ENCODE peak calls at places on chromosome 6, in seven cellular contexts. V is pancreas; A is tibial nerve; N is colonic mucosa; O is kidney; E is CD4-positive, alpha-beta memory T cell; C is stomach. I is an unnamed sample.

GRCh38 chr6:46925563-46926253 is 4.0 kb upstream of the ADGRF5 start:
- DNase-seq in N (no peak), V (peak), O (no peak), C (peak), A (peak), E (no peak), I (no peak)

GRCh38 chr6:119463081-119463626 is 113.6 kb upstream of the MAN1A1 start:
- DNase-seq in O (no peak), V (no peak), C (no peak), N (no peak), E (no peak), A (no peak), I (no peak)

GRCh38 chr6:39065561-39065960 is 17.0 kb downstream of the GLP1R start:
- DNase-seq in C (no peak), A (no peak), V (no peak), N (no peak), E (no peak), O (no peak), I (no peak)

GRCh38 chr6:31621991-31622390 is 1.5 kb downstream of the PRRC2A start:
- DNase-seq in E (no peak), V (no peak), A (no peak), N (peak), C (no peak), O (no peak), I (no peak)

GRCh38 chr6:12263403-12263802 is 26.8 kb upstream of the EDN1 start:
- DNase-seq in N (no peak), O (no peak), E (no peak), V (no peak), A (no peak), C (no peak), I (no peak)

GRCh38 chr6:108524528-108525218 is 36.0 kb upstream of the FOXO3 start:
- DNase-seq in A (no peak), N (no peak), V (no peak), C (no peak), E (no peak), O (no peak), I (no peak)

GRCh38 chr6:135906542-135906941 is 55.0 kb downstream of the PDE7B start:
- DNase-seq in V (no peak), A (no peak), C (no peak), E (no peak), O (no peak), N (no peak), I (no peak)

GRCh38 chr6:139932671-139933070 is 558.2 kb upstream of the CITED2 start:
- DNase-seq in A (no peak), O (no peak), N (no peak), V (no peak), E (no peak), C (no peak), I (no peak)

GRCh38 chr6:110366241-110366640 is 8.1 kb upstream of the METTL24 start:
- DNase-seq in E (no peak), A (no peak), N (no peak), V (no peak), C (no peak), O (no peak), I (no peak)

GRCh38 chr6:33824461-33825154 is 20.8 kb upstream of the MLN start:
- DNase-seq in E (no peak), O (peak), C (peak), V (no peak), A (no peak), N (peak), I (no peak)

GRCh38 chr6:157113389-157113788 is 209.9 kb downstream of the TMEM242 start:
- DNase-seq in N (no peak), O (no peak), V (no peak), E (no peak), C (no peak), A (no peak), I (no peak)

GRCh38 chr6:15255481-15256414 is 9.9 kb downstream of the JARID2 start:
- DNase-seq in O (no peak), E (no peak), V (no peak), C (no peak), N (no peak), A (no peak), I (no peak)

GRCh38 chr6:25899123-25899522 is 25.1 kb upstream of the SLC17A3 start:
- DNase-seq in E (no peak), N (no peak), O (no peak), A (no peak), V (no peak), C (no peak), I (no peak)

GRCh38 chr6:159110013-159110412 is 59.2 kb upstream of the FNDC1 start:
- DNase-seq in A (no peak), C (peak), N (no peak), E (peak), O (no peak), V (no peak), I (no peak)

GRCh38 chr6:130944486-130944885 is 117.3 kb downstream of the SMLR1 start:
- DNase-seq in O (no peak), V (no peak), E (no peak), C (no peak), A (no peak), N (no peak), I (no peak)

GRCh38 chr6:52284131-52284459 is 447 bp downstream of the MCM3 start:
- DNase-seq in E (no peak), O (peak), V (peak), N (peak), A (peak), C (no peak), I (no peak)

GRCh38 chr6:110738899-110739365 is 76.3 kb downstream of the CDK19 start:
- DNase-seq in A (peak), O (no peak), V (peak), N (peak), E (no peak), C (no peak), I (no peak)

GRCh38 chr6:47187883-47188587 is 121.7 kb downstream of the TNFRSF21 start:
- DNase-seq in A (no peak), C (no peak), V (no peak), O (no peak), E (no peak), N (no peak), I (no peak)

GRCh38 chr6:143842468-143842901 is 653 bp upstream of the LTV1 start:
- DNase-seq in E (no peak), N (peak), V (no peak), C (no peak), O (no peak), A (no peak), I (no peak)

GRCh38 chr6:41702089-41702745 is 33.2 kb downstream of the TFEB start:
- DNase-seq in A (no peak), E (no peak), V (no peak), N (no peak), O (peak), C (no peak), I (no peak)
- H3K27ac ChIP-seq in A (peak), E (no peak), V (no peak), N (no peak), O (no peak), C (no peak), I (peak)

GRCh38 chr6:126553856-126554255 is 213.9 kb downstream of the CENPW start:
- DNase-seq in C (no peak), O (no peak), V (no peak), E (no peak), N (no peak), A (no peak), I (no peak)
- H3K27ac ChIP-seq in C (no peak), O (no peak), V (no peak), E (no peak), N (no peak), A (no peak), I (no peak)

GRCh38 chr6:106805017-106805335 is 169.6 kb downstream of the CD24 start:
- DNase-seq in V (no peak), N (no peak), O (no peak), A (no peak), C (no peak), E (no peak), I (no peak)
- H3K27ac ChIP-seq in V (no peak), N (no peak), O (no peak), A (no peak), C (no peak), E (no peak), I (no peak)

GRCh38 chr6:17865798-17866725 is 121.4 kb downstream of the KIF13A start:
- DNase-seq in A (peak), C (peak), N (peak), O (peak), E (no peak), V (peak), I (no peak)

GRCh38 chr6:17869010-17869752 is 118.3 kb downstream of the KIF13A start:
- DNase-seq in O (no peak), E (no peak), N (no peak), V (no peak), A (no peak), C (no peak), I (no peak)

GRCh38 chr6:17865243-17865642 is 122.2 kb downstream of the KIF13A start:
- DNase-seq in V (no peak), C (no peak), A (no peak), N (peak), E (no peak), O (no peak), I (peak)

GRCh38 chr6:17867880-17868279 is 119.6 kb downstream of the KIF13A start:
- DNase-seq in O (no peak), E (no peak), N (no peak), C (no peak), V (no peak), A (no peak), I (no peak)

GRCh38 chr6:17866876-17867444 is 120.5 kb downstream of the KIF13A start:
- DNase-seq in E (no peak), N (no peak), O (no peak), V (no peak), C (no peak), A (no peak), I (peak)
- H3K27ac ChIP-seq in E (no peak), N (no peak), O (no peak), V (no peak), C (no peak), A (peak), I (peak)

GRCh38 chr6:117550618-117551242 is 51.6 kb downstream of the GOPC start:
- DNase-seq in A (no peak), V (no peak), O (no peak), E (no peak), N (no peak), C (no peak), I (no peak)
- H3K27ac ChIP-seq in A (no peak), V (no peak), O (no peak), E (no peak), N (no peak), C (no peak), I (no peak)

DNA sequence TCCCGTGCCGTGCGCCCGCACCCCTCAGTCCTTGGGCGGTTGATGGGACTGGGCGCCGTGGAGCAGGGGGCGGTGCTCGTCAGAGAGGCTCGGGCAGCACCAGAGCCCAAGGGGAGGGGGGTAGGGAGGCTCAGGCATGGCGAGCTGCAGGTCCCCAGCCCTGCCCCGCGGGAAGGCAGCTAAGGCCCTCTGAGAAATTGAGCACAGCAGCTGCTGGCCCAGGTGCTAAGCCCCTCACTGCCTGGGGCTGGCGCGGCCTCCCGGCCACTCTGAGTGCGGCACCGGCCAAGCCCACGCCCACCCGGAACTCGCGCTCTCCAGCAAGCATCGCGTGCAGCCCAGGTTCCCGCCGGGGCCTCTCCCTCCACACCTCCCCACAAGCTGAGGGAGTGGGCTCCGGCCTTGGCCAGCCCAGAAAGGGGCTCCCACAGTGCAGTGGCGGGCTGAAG is 16.4 kb downstream of the SOX4 start:
- DNase-seq in C (no peak), V (no peak), O (peak), A (no peak), N (no peak), E (no peak), I (no peak)
- H3K27ac ChIP-seq in C (no peak), V (no peak), O (no peak), A (no peak), N (no peak), E (no peak), I (no peak)

DNA sequence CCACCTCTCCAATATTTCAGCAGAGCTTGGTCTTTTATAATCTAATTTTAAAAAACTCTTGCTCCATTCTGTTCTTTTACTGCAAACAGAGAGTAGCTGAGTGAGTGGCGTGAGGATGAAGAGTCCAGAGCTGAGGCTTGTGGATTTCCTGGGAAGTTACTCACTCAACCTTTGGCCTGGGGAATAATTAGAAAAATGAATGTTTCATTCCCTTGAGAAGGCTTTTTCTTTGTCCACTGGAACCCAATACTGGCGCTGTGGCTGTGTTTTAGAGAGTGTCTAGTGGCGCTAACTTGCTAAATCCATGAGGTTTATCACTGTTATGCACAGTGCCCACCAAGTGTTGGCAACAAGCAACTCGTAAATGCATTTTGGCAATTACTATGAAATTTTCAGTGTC is 251.5 kb downstream of the HIVEP2 start:
- DNase-seq in E (no peak), N (no peak), C (no peak), O (no peak), V (no peak), A (no peak), I (no peak)
- H3K27ac ChIP-seq in E (no peak), N (no peak), C (no peak), O (no peak), V (no peak), A (no peak), I (no peak)

GRCh38 chr6:43910149-43910637 is 140.2 kb downstream of the VEGFA start:
- DNase-seq in N (no peak), O (no peak), A (no peak), E (no peak), C (no peak), V (no peak), I (no peak)

GRCh38 chr6:43909474-43910148 is 139.6 kb downstream of the VEGFA start:
- DNase-seq in O (peak), E (no peak), C (no peak), N (no peak), A (no peak), V (no peak), I (no peak)

GRCh38 chr6:43911354-43911624 is 141.3 kb downstream of the VEGFA start:
- DNase-seq in O (peak), A (no peak), N (no peak), E (no peak), V (no peak), C (no peak), I (no peak)

GRCh38 chr6:43911625-43912577 is 141.9 kb downstream of the VEGFA start:
- DNase-seq in N (peak), C (peak), V (no peak), O (no peak), E (no peak), A (no peak), I (no peak)

GRCh38 chr6:43910638-43911353 is 140.8 kb downstream of the VEGFA start:
- DNase-seq in V (no peak), O (no peak), E (no peak), N (no peak), A (no peak), C (no peak), I (no peak)
- H3K27ac ChIP-seq in V (no peak), O (no peak), E (no peak), N (no peak), A (no peak), C (peak), I (no peak)

GRCh38 chr6:75143186-75143585 is 62.7 kb downstream of the COL12A1 start:
- DNase-seq in C (no peak), E (no peak), V (no peak), A (no peak), N (no peak), O (no peak), I (no peak)
- H3K27ac ChIP-seq in C (no peak), E (no peak), V (no peak), A (peak), N (no peak), O (no peak), I (no peak)

GRCh38 chr6:146917182-146917581 is 287.0 kb upstream of the STXBP5 start:
- DNase-seq in V (no peak), A (no peak), O (no peak), E (no peak), C (no peak), N (no peak), I (no peak)
- H3K27ac ChIP-seq in V (no peak), A (no peak), O (no peak), E (no peak), C (no peak), N (no peak), I (no peak)